ENCODE peak calls at places on chromosomes 13 and 19, in ten cellular contexts. One of them, this sample, is unnamed.
A peak's percentile ranks its signal among the peaks of the same experiment; 100 is the strongest.

GRCh38 chr19:47363758-47364529 is 14.8 kb downstream of the DHX34 start:
- DNase-seq in DND-41: no peak
- DNase-seq in HFF-Myc: no peak
- DNase-seq in A549: no peak
- DNase-seq in gastrocnemius medialis: no peak
- DNase-seq in glutamatergic neuron: peak; percentile 47
- DNase-seq in fibroblast of villous mesenchyme: peak; percentile 53
- DNase-seq in activated B cell treated with CpG ODN at 0.5 μM for 24 hours: no peak
- DNase-seq in esophagus squamous epithelium: no peak
- DNase-seq in body of pancreas: no peak
- DNase-seq in this sample: no peak

GRCh38 chr19:38073806-38074685 is 150.0 kb downstream of the DPF1 start:
- DNase-seq in DND-41: no peak
- DNase-seq in HFF-Myc: no peak
- DNase-seq in A549: no peak
- DNase-seq in gastrocnemius medialis: no peak
- DNase-seq in glutamatergic neuron: peak; percentile 93
- DNase-seq in fibroblast of villous mesenchyme: peak; percentile 62
- DNase-seq in activated B cell treated with CpG ODN at 0.5 μM for 24 hours: no peak
- DNase-seq in esophagus squamous epithelium: no peak
- DNase-seq in body of pancreas: peak; percentile 22
- DNase-seq in this sample: no peak

GRCh38 chr19:6021878-6022569 is 44.1 kb upstream of the RANBP3 start:
- DNase-seq in DND-41: peak; percentile 72
- DNase-seq in HFF-Myc: peak; percentile 56
- DNase-seq in A549: peak; percentile 55
- DNase-seq in gastrocnemius medialis: peak; percentile 39
- DNase-seq in glutamatergic neuron: peak; percentile 92
- DNase-seq in fibroblast of villous mesenchyme: peak; percentile 85
- DNase-seq in activated B cell treated with CpG ODN at 0.5 μM for 24 hours: peak; percentile 50
- DNase-seq in esophagus squamous epithelium: no peak
- DNase-seq in body of pancreas: peak; percentile 90
- DNase-seq in this sample: peak; percentile 92

GRCh38 chr13:80441968-80442367 is 101.0 kb upstream of the SPRY2 start:
- DNase-seq in DND-41: no peak
- DNase-seq in HFF-Myc: no peak
- DNase-seq in A549: no peak
- DNase-seq in gastrocnemius medialis: no peak
- DNase-seq in glutamatergic neuron: no peak
- DNase-seq in fibroblast of villous mesenchyme: no peak
- DNase-seq in activated B cell treated with CpG ODN at 0.5 μM for 24 hours: no peak
- DNase-seq in esophagus squamous epithelium: no peak
- DNase-seq in body of pancreas: no peak
- DNase-seq in this sample: no peak

GRCh38 chr13:45042539-45042938 is 53.2 kb downstream of the GPALPP1 start:
- DNase-seq in DND-41: no peak
- DNase-seq in HFF-Myc: no peak
- DNase-seq in A549: no peak
- DNase-seq in gastrocnemius medialis: no peak
- DNase-seq in glutamatergic neuron: no peak
- DNase-seq in fibroblast of villous mesenchyme: peak; percentile 56
- DNase-seq in activated B cell treated with CpG ODN at 0.5 μM for 24 hours: no peak
- DNase-seq in esophagus squamous epithelium: no peak
- DNase-seq in body of pancreas: no peak
- DNase-seq in this sample: no peak

GRCh38 chr19:49690656-49691242 is at the start of gene CPT1C:
- DNase-seq in DND-41: no peak
- DNase-seq in HFF-Myc: no peak
- DNase-seq in A549: no peak
- DNase-seq in gastrocnemius medialis: peak; percentile 55
- DNase-seq in glutamatergic neuron: peak; percentile 93
- DNase-seq in fibroblast of villous mesenchyme: peak; percentile 74
- DNase-seq in activated B cell treated with CpG ODN at 0.5 μM for 24 hours: no peak
- DNase-seq in esophagus squamous epithelium: no peak
- DNase-seq in body of pancreas: peak; percentile 82
- DNase-seq in this sample: peak; percentile 60

GRCh38 chr13:46621133-46621532 is 68.2 kb downstream of the LRCH1 start:
- DNase-seq in DND-41: no peak
- DNase-seq in HFF-Myc: no peak
- DNase-seq in A549: no peak
- DNase-seq in gastrocnemius medialis: no peak
- DNase-seq in glutamatergic neuron: no peak
- DNase-seq in fibroblast of villous mesenchyme: no peak
- DNase-seq in activated B cell treated with CpG ODN at 0.5 μM for 24 hours: no peak
- DNase-seq in esophagus squamous epithelium: no peak
- DNase-seq in body of pancreas: no peak
- DNase-seq in this sample: no peak

GRCh38 chr19:35085947-35086346 is 29.7 kb upstream of the FXYD3 start:
- DNase-seq in DND-41: no peak
- DNase-seq in HFF-Myc: no peak
- DNase-seq in A549: no peak
- DNase-seq in gastrocnemius medialis: no peak
- DNase-seq in glutamatergic neuron: no peak
- DNase-seq in fibroblast of villous mesenchyme: no peak
- DNase-seq in activated B cell treated with CpG ODN at 0.5 μM for 24 hours: no peak
- DNase-seq in esophagus squamous epithelium: no peak
- DNase-seq in body of pancreas: no peak
- DNase-seq in this sample: no peak

GRCh38 chr13:33277946-33278345 is 7.6 kb downstream of the STARD13 start:
- DNase-seq in DND-41: no peak
- DNase-seq in HFF-Myc: no peak
- DNase-seq in A549: no peak
- DNase-seq in gastrocnemius medialis: peak; percentile 37
- DNase-seq in glutamatergic neuron: no peak
- DNase-seq in fibroblast of villous mesenchyme: peak; percentile 84
- DNase-seq in activated B cell treated with CpG ODN at 0.5 μM for 24 hours: no peak
- DNase-seq in esophagus squamous epithelium: no peak
- DNase-seq in body of pancreas: no peak
- DNase-seq in this sample: no peak

GRCh38 chr19:13181747-13182388 is 31.7 kb downstream of the IER2 start:
- DNase-seq in DND-41: no peak
- DNase-seq in HFF-Myc: peak; percentile 47
- DNase-seq in A549: no peak
- DNase-seq in gastrocnemius medialis: peak; percentile 39
- DNase-seq in glutamatergic neuron: no peak
- DNase-seq in fibroblast of villous mesenchyme: peak; percentile 70
- DNase-seq in activated B cell treated with CpG ODN at 0.5 μM for 24 hours: no peak
- DNase-seq in esophagus squamous epithelium: no peak
- DNase-seq in body of pancreas: peak; percentile 78
- DNase-seq in this sample: peak; percentile 86

GRCh38 chr13:99998261-99998660 is 16.7 kb downstream of the ZIC2 start:
- DNase-seq in DND-41: no peak
- DNase-seq in HFF-Myc: no peak
- DNase-seq in A549: no peak
- DNase-seq in gastrocnemius medialis: no peak
- DNase-seq in glutamatergic neuron: no peak
- DNase-seq in fibroblast of villous mesenchyme: no peak
- DNase-seq in activated B cell treated with CpG ODN at 0.5 μM for 24 hours: no peak
- DNase-seq in esophagus squamous epithelium: no peak
- DNase-seq in body of pancreas: no peak
- DNase-seq in this sample: no peak

GRCh38 chr13:70714993-70715392 is 606.7 kb upstream of the KLHL1 start:
- DNase-seq in DND-41: no peak
- DNase-seq in HFF-Myc: no peak
- DNase-seq in A549: no peak
- DNase-seq in gastrocnemius medialis: no peak
- DNase-seq in glutamatergic neuron: no peak
- DNase-seq in fibroblast of villous mesenchyme: no peak
- DNase-seq in activated B cell treated with CpG ODN at 0.5 μM for 24 hours: no peak
- DNase-seq in esophagus squamous epithelium: no peak
- DNase-seq in body of pancreas: no peak
- DNase-seq in this sample: no peak

DNA sequence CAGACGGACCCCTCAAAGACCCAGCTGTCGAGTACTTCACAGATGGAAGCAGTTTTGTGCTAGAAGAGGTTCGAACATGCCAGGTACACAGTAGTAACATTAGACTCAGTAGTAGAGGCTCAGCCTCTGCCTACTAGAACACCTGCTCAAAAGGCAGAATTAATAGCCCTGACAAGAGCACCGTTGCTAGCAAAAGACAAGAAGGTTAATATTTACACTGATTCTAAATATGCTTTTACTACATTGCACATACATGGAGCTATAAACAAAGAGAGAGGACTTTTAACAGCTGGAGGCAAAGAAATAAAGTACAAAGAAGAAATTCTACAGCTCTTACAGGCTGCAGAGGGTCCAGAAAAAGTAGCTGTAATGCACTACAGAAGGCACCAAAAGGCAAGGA is 13.6 kb upstream of the SLC15A1 start:
- DNase-seq in DND-41: no peak
- DNase-seq in HFF-Myc: no peak
- DNase-seq in A549: no peak
- DNase-seq in gastrocnemius medialis: no peak
- DNase-seq in glutamatergic neuron: no peak
- DNase-seq in fibroblast of villous mesenchyme: no peak
- DNase-seq in activated B cell treated with CpG ODN at 0.5 μM for 24 hours: no peak
- DNase-seq in esophagus squamous epithelium: no peak
- DNase-seq in body of pancreas: no peak
- DNase-seq in this sample: no peak
- TF ChIP-seq CTCF in DND-41: no peak
- TF ChIP-seq CTCF in HFF-Myc: no peak
- TF ChIP-seq CTCF in A549: no peak
- TF ChIP-seq CTCF in gastrocnemius medialis: no peak
- TF ChIP-seq CTCF in glutamatergic neuron: no peak
- TF ChIP-seq CTCF in fibroblast of villous mesenchyme: no peak
- TF ChIP-seq CTCF in activated B cell treated with CpG ODN at 0.5 μM for 24 hours: no peak
- TF ChIP-seq CTCF in esophagus squamous epithelium: no peak
- TF ChIP-seq CTCF in body of pancreas: no peak
- TF ChIP-seq CTCF in this sample: no peak

DNA sequence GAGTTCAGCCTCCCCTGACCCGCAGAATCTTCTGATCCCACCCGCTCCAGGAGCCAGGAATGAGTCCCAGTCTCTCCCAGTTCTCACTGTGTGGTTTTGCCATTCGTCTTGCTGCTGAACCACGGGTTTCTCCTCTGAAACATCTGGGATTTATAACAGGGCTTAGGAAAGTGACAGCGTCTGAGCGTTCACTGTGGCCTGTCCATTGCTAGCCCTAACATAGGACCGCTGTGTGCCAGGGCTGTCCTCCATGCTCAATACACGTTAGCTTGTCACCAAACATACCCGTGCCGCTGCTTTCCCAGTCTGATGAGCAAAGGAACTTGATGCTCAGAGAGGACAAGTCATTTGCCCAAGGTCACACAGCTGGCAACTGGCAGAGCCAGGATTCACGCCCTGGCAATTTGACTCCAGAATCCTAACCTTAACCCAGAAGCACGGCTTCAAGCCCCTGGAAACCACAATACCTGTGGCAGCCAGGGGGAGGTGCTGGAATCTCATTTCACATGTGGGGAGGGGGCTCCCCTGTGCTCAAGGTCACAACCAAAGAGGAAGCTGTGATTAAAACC is 1.1 kb upstream of the APOE start:
- DNase-seq in DND-41: peak; percentile 19
- DNase-seq in HFF-Myc: no peak
- DNase-seq in A549: no peak
- DNase-seq in gastrocnemius medialis: no peak
- DNase-seq in glutamatergic neuron: no peak
- DNase-seq in fibroblast of villous mesenchyme: peak; percentile 54
- DNase-seq in activated B cell treated with CpG ODN at 0.5 μM for 24 hours: no peak
- DNase-seq in esophagus squamous epithelium: no peak
- DNase-seq in body of pancreas: no peak
- DNase-seq in this sample: no peak
- TF ChIP-seq CTCF in DND-41: peak; percentile 47
- TF ChIP-seq CTCF in HFF-Myc: peak; percentile 36
- TF ChIP-seq CTCF in A549: peak; percentile 22
- TF ChIP-seq CTCF in gastrocnemius medialis: no peak
- TF ChIP-seq CTCF in glutamatergic neuron: no peak
- TF ChIP-seq CTCF in fibroblast of villous mesenchyme: peak; percentile 13
- TF ChIP-seq CTCF in activated B cell treated with CpG ODN at 0.5 μM for 24 hours: no peak
- TF ChIP-seq CTCF in esophagus squamous epithelium: no peak
- TF ChIP-seq CTCF in body of pancreas: peak; percentile 21
- TF ChIP-seq CTCF in this sample: no peak

DNA sequence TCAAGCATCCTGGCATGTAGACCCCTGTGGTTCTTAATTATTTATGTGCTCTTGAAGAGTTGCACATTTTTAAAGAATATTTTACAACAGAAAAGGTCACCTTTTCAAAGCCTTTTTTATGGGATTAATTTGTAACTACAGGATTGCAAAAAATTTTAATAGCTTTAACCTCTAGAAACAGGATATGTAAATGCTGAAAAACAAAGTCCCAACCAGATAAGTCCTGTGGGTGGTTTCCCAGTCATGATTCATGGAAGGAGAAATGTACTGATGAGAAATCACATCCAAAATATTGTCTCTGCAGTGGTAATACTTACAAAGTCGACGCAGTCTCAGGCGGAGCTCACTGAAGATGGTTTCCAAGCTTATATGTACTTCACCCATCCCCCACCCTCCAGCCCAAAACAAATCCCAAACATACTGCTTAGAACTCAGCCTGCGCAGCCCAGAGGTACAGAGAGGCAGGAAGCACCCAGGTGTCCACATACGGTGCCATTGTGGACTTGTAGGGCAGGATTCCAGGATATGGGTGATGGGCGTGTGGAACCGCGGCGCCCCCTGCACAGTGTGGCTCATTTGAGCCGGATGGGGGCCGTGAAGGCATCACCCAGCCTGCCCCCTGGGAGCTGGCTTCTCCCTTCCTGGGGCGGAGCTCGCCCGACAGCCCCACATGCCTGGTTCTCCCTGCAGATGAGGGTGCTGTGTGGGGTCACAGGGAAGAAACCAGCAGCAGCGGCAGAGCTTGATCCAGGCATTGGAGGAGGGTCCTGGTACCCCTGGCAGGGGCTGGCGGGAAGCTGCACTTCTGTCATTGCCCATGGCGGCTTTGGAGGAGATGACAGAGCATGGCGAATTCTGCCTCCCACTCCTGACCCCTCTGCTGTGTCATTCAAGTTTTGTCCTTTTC is 101.2 kb downstream of the ATP11A start:
- DNase-seq in DND-41: no peak
- DNase-seq in HFF-Myc: no peak
- DNase-seq in A549: no peak
- DNase-seq in gastrocnemius medialis: no peak
- DNase-seq in glutamatergic neuron: no peak
- DNase-seq in fibroblast of villous mesenchyme: no peak
- DNase-seq in activated B cell treated with CpG ODN at 0.5 μM for 24 hours: no peak
- DNase-seq in esophagus squamous epithelium: no peak
- DNase-seq in body of pancreas: no peak
- DNase-seq in this sample: no peak
- TF ChIP-seq CTCF in DND-41: no peak
- TF ChIP-seq CTCF in HFF-Myc: no peak
- TF ChIP-seq CTCF in A549: no peak
- TF ChIP-seq CTCF in gastrocnemius medialis: no peak
- TF ChIP-seq CTCF in glutamatergic neuron: no peak
- TF ChIP-seq CTCF in fibroblast of villous mesenchyme: no peak
- TF ChIP-seq CTCF in activated B cell treated with CpG ODN at 0.5 μM for 24 hours: no peak
- TF ChIP-seq CTCF in esophagus squamous epithelium: no peak
- TF ChIP-seq CTCF in body of pancreas: no peak
- TF ChIP-seq CTCF in this sample: no peak

DNA sequence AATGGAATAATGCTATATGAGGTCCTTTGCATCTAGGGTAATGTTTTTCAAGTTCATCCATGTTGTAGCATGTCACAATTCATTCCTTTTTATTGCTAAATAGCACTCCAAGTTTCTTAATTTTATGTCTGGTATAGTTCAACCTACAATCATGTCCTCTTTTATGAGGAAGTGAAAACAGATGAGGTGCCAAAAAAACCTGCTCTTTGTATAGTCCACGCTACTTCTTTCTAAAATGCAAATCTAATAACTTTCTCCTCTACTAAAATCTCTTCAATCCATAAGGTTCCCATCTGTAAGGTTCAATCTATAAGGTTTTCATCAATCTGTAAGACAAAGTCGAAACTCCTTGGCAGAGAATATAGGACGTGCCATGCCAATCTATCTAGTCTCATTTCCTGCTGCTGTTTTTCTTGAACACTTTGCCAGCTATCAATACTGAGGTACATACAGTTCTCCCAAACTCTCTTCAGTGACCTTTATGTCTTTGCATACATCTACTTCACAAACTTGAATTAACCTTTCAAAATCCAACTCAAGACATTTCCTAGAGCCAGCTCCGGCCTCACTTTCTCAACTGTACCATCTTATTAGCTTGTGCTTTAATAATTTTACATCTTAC is 33.7 kb downstream of the INTS6 start:
- DNase-seq in DND-41: no peak
- DNase-seq in HFF-Myc: no peak
- DNase-seq in A549: no peak
- DNase-seq in gastrocnemius medialis: no peak
- DNase-seq in glutamatergic neuron: no peak
- DNase-seq in fibroblast of villous mesenchyme: peak; percentile 10
- DNase-seq in activated B cell treated with CpG ODN at 0.5 μM for 24 hours: no peak
- DNase-seq in esophagus squamous epithelium: no peak
- DNase-seq in body of pancreas: no peak
- DNase-seq in this sample: no peak
- TF ChIP-seq CTCF in DND-41: no peak
- TF ChIP-seq CTCF in HFF-Myc: no peak
- TF ChIP-seq CTCF in A549: no peak
- TF ChIP-seq CTCF in gastrocnemius medialis: no peak
- TF ChIP-seq CTCF in glutamatergic neuron: no peak
- TF ChIP-seq CTCF in fibroblast of villous mesenchyme: no peak
- TF ChIP-seq CTCF in activated B cell treated with CpG ODN at 0.5 μM for 24 hours: no peak
- TF ChIP-seq CTCF in esophagus squamous epithelium: no peak
- TF ChIP-seq CTCF in body of pancreas: no peak
- TF ChIP-seq CTCF in this sample: no peak